ENCODE peak calls at places on chromosomes 4 and X, in eight cellular contexts. H is T-helper 9 cell, V is uterus, Q is esophagus squamous epithelium, C is naive B cell, R is left colon, U is ovary, S is fibroblast of mammary gland. X is an unnamed sample.

GRCh38 chr4:3767569-3768288 is 1.5 kb downstream of the ADRA2C start:
- DNase-seq in H (no peak), V (no peak), Q (no peak), C (no peak), R (peak), U (no peak), S (no peak), X (no peak)

GRCh38 chrX:56343664-56344063 is 111.5 kb downstream of the KLF8 start:
- DNase-seq in H (no peak), V (no peak), Q (no peak), C (no peak), R (no peak), U (no peak), S (no peak), X (no peak)

GRCh38 chr4:81745076-81745475 is 273.4 kb upstream of the RASGEF1B start:
- DNase-seq in H (no peak), V (no peak), Q (no peak), C (no peak), R (no peak), U (no peak), S (no peak), X (no peak)

GRCh38 chrX:54430519-54430918 is 9.7 kb upstream of the TSR2 start:
- DNase-seq in H (no peak), V (no peak), Q (no peak), C (no peak), R (no peak), U (no peak), S (no peak), X (no peak)

GRCh38 chrX:24720036-24720435 is 26.3 kb downstream of the POLA1 start:
- DNase-seq in H (no peak), V (no peak), Q (no peak), C (no peak), R (no peak), U (no peak), S (peak), X (no peak)

GRCh38 chr4:67714955-67715354 is 14.0 kb upstream of the UBA6 start:
- DNase-seq in H (no peak), V (no peak), Q (no peak), C (no peak), R (no peak), U (no peak), S (no peak), X (no peak)

GRCh38 chr4:96524311-96524875 is 684.5 kb downstream of the PDHA2 start:
- DNase-seq in H (no peak), V (no peak), Q (no peak), C (no peak), R (no peak), U (no peak), S (no peak), X (no peak)

GRCh38 chr4:96035727-96036126 is 195.8 kb downstream of the PDHA2 start:
- DNase-seq in H (no peak), V (no peak), Q (no peak), C (no peak), R (no peak), U (no peak), S (peak), X (peak)

GRCh38 chr4:97576955-97577354 is 566.3 kb downstream of the STPG2 start:
- DNase-seq in H (no peak), V (no peak), Q (no peak), C (no peak), R (no peak), U (no peak), S (no peak), X (peak)

GRCh38 chr4:98338761-98339438 is 77.7 kb downstream of the RAP1GDS1 start:
- DNase-seq in H (no peak), V (no peak), Q (no peak), C (no peak), R (no peak), U (no peak), S (no peak), X (no peak)

GRCh38 chr4:16636911-16637630 is 261.4 kb downstream of the LDB2 start:
- DNase-seq in H (no peak), V (no peak), Q (no peak), C (no peak), R (no peak), U (no peak), S (peak), X (no peak)

GRCh38 chr4:38691251-38692008 is 27.4 kb downstream of the KLF3 start:
- DNase-seq in H (no peak), V (peak), Q (no peak), C (no peak), R (no peak), U (no peak), S (peak), X (no peak)

GRCh38 chrX:39459204-39459603 is 638.6 kb downstream of the BCOR start:
- DNase-seq in H (no peak), V (no peak), Q (no peak), C (no peak), R (no peak), U (no peak), S (no peak), X (no peak)

GRCh38 chrX:151825927-151826471 is 86.7 kb upstream of the MAGEA4 start:
- DNase-seq in H (no peak), V (peak), Q (no peak), C (no peak), R (no peak), U (no peak), S (peak), X (no peak)

X was measured in NAMALWA.